ENCODE peak calls at places on chromosomes 7 and 10, in seven cellular contexts. U is PC-3, J is GM23248, E is GM23338, L is hepatocyte, V is HCT116, W is MM.1S. O is an unnamed sample. For H3K9me2, the result is how much of the 10 kb centered on the place peaks cover.

GRCh38 chr7:83413425-83413824 is 235.5 kb downstream of the SEMA3E start:
- DNase-seq in V (no peak), E (no peak), U (peak), J (peak), W (no peak), L (no peak), O (no peak)

GRCh38 chr7:520503-521161 is 986 bp upstream of the PDGFA start:
- DNase-seq in L (peak), W (no peak), V (no peak), E (peak), J (peak), U (no peak), O (no peak)

GRCh38 chr10:8853048-8853447 is 798.6 kb downstream of the GATA3 start:
- DNase-seq in W (no peak), E (no peak), V (no peak), J (no peak), U (no peak), L (no peak), O (no peak)

GRCh38 chr7:69695998-69696657 is 97.9 kb downstream of the AUTS2 start:
- DNase-seq in J (no peak), V (no peak), L (no peak), U (no peak), W (peak), E (no peak), O (no peak)

GRCh38 chr7:72345208-72345727 is 66.9 kb downstream of the CALN1 start:
- DNase-seq in U (no peak), V (no peak), W (no peak), L (no peak), J (no peak), E (no peak), O (no peak)

GRCh38 chr7:129561677-129562424 is 49.7 kb upstream of the NRF1 start:
- DNase-seq in W (no peak), L (no peak), V (no peak), U (no peak), J (no peak), E (peak), O (no peak)

GRCh38 chr7:2921748-2922147 is 77.6 kb upstream of the GNA12 start:
- DNase-seq in V (no peak), U (peak), E (peak), L (no peak), J (no peak), W (no peak), O (no peak)

GRCh38 chr7:129859188-129859587 is 93.6 kb downstream of the UBE2H start:
- DNase-seq in W (no peak), L (no peak), J (no peak), V (no peak), E (no peak), U (no peak), O (no peak)

GRCh38 chr10:57905866-57906265 is 361.8 kb downstream of the IPMK start:
- DNase-seq in J (no peak), U (no peak), V (no peak), L (no peak), W (no peak), E (no peak), O (no peak)

GRCh38 chr10:132417957-132418441 is 21.0 kb downstream of the PWWP2B start:
- DNase-seq in V (no peak), W (no peak), L (peak), J (no peak), U (no peak), E (no peak), O (no peak)

GRCh38 chr10:97475936-97476594 is 22.2 kb downstream of the MMS19 start:
- DNase-seq in E (no peak), J (peak), U (no peak), V (no peak), W (no peak), L (no peak), O (no peak)

GRCh38 chr10:4844864-4845263 is 18.9 kb downstream of the AKR1E2 start:
- DNase-seq in J (no peak), W (no peak), L (no peak), V (no peak), E (no peak), U (no peak), O (no peak)

GRCh38 chr7:4882169-4882741 is 1.3 kb downstream of the RADIL start:
- DNase-seq in E (peak), J (peak), U (peak), W (no peak), L (peak), V (no peak), O (no peak)

GRCh38 chr10:122413325-122413724 is 38.8 kb downstream of the PLEKHA1 start:
- DNase-seq in J (no peak), E (no peak), L (no peak), W (no peak), U (no peak), V (no peak), O (no peak)

GRCh38 chr7:98981701-98982100 is 103.4 kb downstream of the TRRAP start:
- DNase-seq in J (no peak), L (no peak), U (no peak), V (no peak), W (no peak), E (no peak), O (no peak)

GRCh38 chr7:100400656-100401055 is 27.4 kb downstream of the PILRA start:
- DNase-seq in J (no peak), U (no peak), V (peak), L (no peak), E (peak), W (no peak), O (no peak)

GRCh38 chr10:80536361-80536835 is 1.3 kb upstream of the SH2D4B start:
- DNase-seq in W (no peak), U (no peak), J (no peak), V (no peak), E (no peak), L (no peak), O (no peak)

GRCh38 chr7:73496626-73497025 is 25.5 kb downstream of the BAZ1B start:
- DNase-seq in V (no peak), U (no peak), L (no peak), W (no peak), J (no peak), E (no peak), O (no peak)

GRCh38 chr10:119416855-119417254 is 125.7 kb downstream of the RGS10 start:
- DNase-seq in V (peak), J (peak), E (peak), U (peak), L (peak), W (peak), O (peak)

GRCh38 chr7:42106562-42106961 is 130.4 kb downstream of the GLI3 start:
- DNase-seq in V (no peak), L (no peak), J (peak), E (no peak), U (no peak), W (no peak), O (no peak)

GRCh38 chr7:128076831-128077271 is 45.6 kb upstream of the LRRC4 start:
- DNase-seq in W (no peak), U (no peak), L (peak), V (no peak), E (no peak), J (no peak), O (no peak)

GRCh38 chr10:124999433-125000365 is 57.8 kb downstream of the ZRANB1 start:
- DNase-seq in V (no peak), J (peak), L (no peak), U (no peak), E (no peak), W (no peak), O (no peak)

GRCh38 chr10:114304566-114305421 is 65.7 kb downstream of the VWA2 start:
- DNase-seq in L (peak), V (no peak), W (peak), U (peak), J (peak), E (peak), O (no peak)

GRCh38 chr10:38038107-38038931 is 27.8 kb downstream of the ZNF33A start:
- DNase-seq in W (peak), L (no peak), E (no peak), U (no peak), J (no peak), V (no peak), O (no peak)

GRCh38 chr10:67976292-67977245 is 92.1 kb downstream of the SIRT1 start:
- DNase-seq in J (peak), W (no peak), E (peak), L (peak), U (peak), V (no peak), O (no peak)

GRCh38 chr10:110775406-110775805 is 96.3 kb upstream of the PDCD4 start:
- DNase-seq in U (no peak), L (no peak), V (no peak), J (no peak), W (no peak), E (no peak), O (no peak)

GRCh38 chr7:73650524-73650923 is 17.1 kb upstream of the VPS37D start:
- DNase-seq in V (no peak), J (no peak), L (no peak), W (peak), U (no peak), E (no peak), O (no peak)

GRCh38 chr10:102509387-102509786 is 5.6 kb downstream of the SUFU start:
- DNase-seq in L (no peak), W (no peak), J (peak), U (peak), V (no peak), E (no peak), O (peak)

GRCh38 chr10:58152698-58153263 is 114.9 kb downstream of the IPMK start:
- DNase-seq in E (peak), W (peak), J (peak), U (peak), L (peak), V (peak), O (no peak)

GRCh38 chr7:124536156-124536762 is 229.3 kb downstream of the GPR37 start:
- DNase-seq in L (no peak), J (no peak), U (peak), E (no peak), V (no peak), W (no peak), O (no peak)

GRCh38 chr7:25678215-25678614 is 449.9 kb upstream of the NPVF start:
- DNase-seq in W (no peak), J (no peak), U (no peak), E (no peak), V (no peak), L (no peak), O (no peak)

GRCh38 chr7:25677595-25677994 is 449.3 kb upstream of the NPVF start:
- DNase-seq in J (no peak), L (no peak), U (no peak), W (no peak), E (no peak), V (no peak), O (no peak)

GRCh38 chr7:25675789-25676474 is 447.6 kb upstream of the NPVF start:
- DNase-seq in L (peak), E (no peak), V (no peak), J (no peak), U (no peak), W (no peak), O (no peak)

GRCh38 chr7:25686493-25686892 is 458.2 kb upstream of the NPVF start:
- DNase-seq in W (no peak), V (no peak), L (no peak), U (no peak), J (no peak), E (no peak), O (no peak)

DNA sequence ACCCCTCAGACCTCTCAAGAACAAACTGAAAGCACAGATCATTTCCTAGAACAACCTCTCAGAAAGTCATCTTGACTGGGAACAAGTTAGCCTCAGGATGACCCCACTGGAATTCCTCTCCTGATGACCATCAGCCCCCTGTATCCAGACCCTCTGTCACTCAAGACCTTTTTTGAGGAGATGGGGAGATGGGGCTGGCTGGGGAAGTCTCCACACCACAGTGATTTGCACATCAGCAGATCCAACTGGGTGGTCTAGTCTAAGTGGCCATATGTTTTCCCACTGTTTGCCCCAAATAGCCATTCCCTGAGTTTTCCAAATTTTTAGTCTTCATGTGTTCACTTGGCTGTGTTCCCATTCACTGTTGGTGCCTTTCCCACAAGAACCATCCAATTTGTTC is 452.4 kb upstream of the NPVF start:
- DNase-seq in U (no peak), L (no peak), V (no peak), J (no peak), W (no peak), E (no peak), O (no peak)
- H3K9me2 ChIP-seq in U (under half), L (under half), V (under half), J (under half), W (under half), E (under half), O (under half)

DNA sequence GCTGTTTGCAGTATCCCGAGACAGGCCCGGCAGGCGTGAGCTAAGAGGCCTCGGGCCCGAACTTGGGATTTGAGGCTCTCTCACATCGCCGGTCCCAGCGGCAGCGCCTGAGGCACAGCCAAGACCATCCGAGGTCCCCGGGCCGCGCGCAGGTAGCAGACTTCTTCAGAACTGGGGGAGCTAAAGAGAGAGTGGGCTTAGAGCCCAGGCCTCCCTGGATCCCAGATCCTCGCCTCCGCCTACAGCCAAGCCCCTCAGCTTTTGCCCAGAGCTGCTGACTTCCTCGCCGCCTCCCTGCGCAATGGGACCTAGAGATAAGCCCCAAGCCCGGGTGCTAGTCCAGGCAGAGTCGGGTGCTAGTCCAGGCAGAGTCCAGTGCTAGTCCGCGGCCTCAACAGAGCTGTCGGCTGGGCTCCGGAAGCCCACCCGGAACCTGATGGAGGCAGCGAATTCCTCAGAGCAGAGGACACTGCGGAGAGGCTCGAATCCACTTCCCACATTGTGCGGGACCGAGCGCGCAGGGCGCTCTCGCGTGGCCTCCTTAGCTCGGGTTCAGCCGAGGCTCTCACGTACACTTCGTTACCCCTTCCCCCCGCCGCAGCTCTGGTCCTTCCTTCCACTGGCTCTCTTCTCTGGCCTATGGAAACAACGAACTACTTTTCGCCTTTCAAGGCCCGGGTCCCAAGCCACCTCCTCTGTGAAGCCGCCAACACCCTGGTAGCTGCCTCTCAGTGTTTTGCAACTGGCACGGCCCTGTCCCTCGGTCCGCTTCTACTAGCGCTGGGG is 5.8 kb downstream of the LBX1 start:
- DNase-seq in L (no peak), J (peak), E (peak), W (no peak), V (no peak), U (no peak), O (no peak)
- TF ChIP-seq EZH2 in L (peak), J (peak), E (peak), W (no peak), V (no peak), U (no peak), O (no peak)

GRCh38 chr7:159094030-159094740 is 50.5 kb downstream of the VIPR2 start:
- DNase-seq in J (no peak), W (no peak), L (no peak), U (no peak), E (no peak), V (no peak), O (no peak)

GRCh38 chr7:159092701-159093121 is 52.0 kb downstream of the VIPR2 start:
- DNase-seq in J (no peak), E (no peak), U (no peak), W (no peak), L (no peak), V (no peak), O (no peak)

GRCh38 chr7:159091480-159092475 is 52.9 kb downstream of the VIPR2 start:
- DNase-seq in W (no peak), U (no peak), L (no peak), J (no peak), V (no peak), E (no peak), O (no peak)

GRCh38 chr7:159094919-159095915 is 49.5 kb downstream of the VIPR2 start:
- DNase-seq in J (no peak), V (no peak), E (no peak), L (no peak), U (no peak), W (no peak), O (no peak)

DNA sequence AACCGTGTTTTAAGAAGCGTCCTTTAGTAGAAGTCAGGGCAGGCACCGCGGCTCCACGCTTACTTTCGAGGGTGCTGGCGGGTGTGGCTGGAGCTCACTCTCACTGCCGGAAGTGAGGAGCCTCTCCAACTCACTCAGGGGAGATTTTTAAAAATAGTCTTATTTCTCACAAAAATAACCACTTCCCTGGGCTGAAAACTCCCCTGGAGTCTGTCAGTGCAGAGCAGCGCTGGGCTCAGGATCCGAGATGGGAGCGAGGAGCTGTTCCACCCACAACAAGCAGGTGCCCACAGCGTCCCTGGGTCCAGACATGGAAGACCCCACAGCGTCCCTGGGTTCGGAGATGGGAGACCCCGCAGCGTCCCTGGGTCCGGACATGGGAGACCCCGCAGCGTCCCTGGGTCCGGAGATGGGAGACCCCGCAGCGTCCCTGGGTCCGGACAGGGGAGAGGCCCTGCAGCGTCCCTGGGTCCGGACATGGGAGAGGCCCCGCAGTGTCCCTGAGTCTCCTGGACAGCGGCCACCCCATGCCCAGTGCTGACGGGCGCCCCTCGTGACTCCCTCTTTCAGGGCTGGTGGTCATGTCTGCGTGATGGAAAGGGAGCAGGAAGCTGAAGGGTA is 51.2 kb downstream of the VIPR2 start:
- DNase-seq in J (no peak), U (no peak), V (no peak), W (no peak), L (no peak), E (no peak), O (no peak)
- H3K9me2 ChIP-seq in J (under half), U (under half), V (under half), W (under half), L (under half), E (under half), O (under half)

GRCh38 chr7:155471728-155472127 is 13.8 kb downstream of the EN2 start:
- DNase-seq in W (no peak), L (no peak), V (no peak), J (no peak), U (no peak), E (no peak), O (no peak)

GRCh38 chr7:155467846-155468821 is 10.2 kb downstream of the EN2 start:
- DNase-seq in V (no peak), J (no peak), U (no peak), W (no peak), E (peak), L (no peak), O (no peak)

GRCh38 chr7:155469311-155470185 is 11.6 kb downstream of the EN2 start:
- DNase-seq in J (no peak), U (no peak), V (no peak), L (no peak), E (no peak), W (no peak), O (no peak)

GRCh38 chr7:155470186-155470487 is 12.2 kb downstream of the EN2 start:
- DNase-seq in L (no peak), V (no peak), J (no peak), E (no peak), W (no peak), U (no peak), O (no peak)

GRCh38 chr7:155470686-155471638 is 13.0 kb downstream of the EN2 start:
- DNase-seq in W (no peak), J (peak), U (peak), L (no peak), E (peak), V (no peak), O (no peak)
- TF ChIP-seq EZH2 in W (no peak), J (no peak), U (no peak), L (no peak), E (peak), V (no peak), O (no peak)

GRCh38 chr7:48526375-48526732 is 355.1 kb downstream of the ABCA13 start:
- DNase-seq in L (no peak), J (no peak), V (no peak), W (no peak), E (no peak), U (no peak), O (no peak)

GRCh38 chr7:48525726-48526374 is 354.6 kb downstream of the ABCA13 start:
- DNase-seq in E (no peak), W (no peak), J (no peak), U (no peak), L (no peak), V (no peak), O (no peak)

GRCh38 chr7:48522692-48523091 is 351.4 kb downstream of the ABCA13 start:
- DNase-seq in W (no peak), J (no peak), E (no peak), L (no peak), V (no peak), U (peak), O (no peak)

GRCh38 chr7:48528689-48529088 is 357.4 kb downstream of the ABCA13 start:
- DNase-seq in J (no peak), V (no peak), U (no peak), W (no peak), E (peak), L (no peak), O (no peak)
- H3K9me2 ChIP-seq in J (under half), V (under half), U (under half), W (under half), E (under half), L (under half), O (under half)

O was measured in PC-9.